ENCODE peak calls at places on chromosome 16, in ten cellular contexts. C is Caco-2; I is NCI-H526 treated with DMSO at 0.1 percent for 48 hours; Q is amygdala; N is lower lobe of right lung; K is stimulated activated CD8-positive, alpha-beta memory T cell treated with anti-CD3 and anti-CD28 coated beads, Interleukin-7, amount 100 ng/mL, for 1 hour; H is ACHN; Y is activated CD8-positive, alpha-beta memory T cell treated with anti-CD3 and anti-CD28 coated beads for 4 hours; F is lung; V is iris pigment epithelial cell. R is an unnamed sample.

GRCh38 chr16:28829747-28830146 is 6.9 kb downstream of the ATXN2L start:
- DNase-seq in C (no peak), I (no peak), Q (no peak), N (no peak), K (no peak), H (no peak), Y (no peak), F (no peak), V (no peak), R (no peak)

GRCh38 chr16:30355954-30356308 is 823 bp upstream of the CD2BP2 start:
- DNase-seq in C (no peak), I (no peak), Q (no peak), N (no peak), K (no peak), H (no peak), Y (no peak), F (no peak), V (no peak), R (no peak)

GRCh38 chr16:30606004-30606403 is 4.2 kb downstream of the ZNF689 start:
- DNase-seq in C (no peak), I (no peak), Q (no peak), N (no peak), K (no peak), H (no peak), Y (no peak), F (no peak), V (no peak), R (no peak)

GRCh38 chr16:68257251-68257905 is 6.9 kb upstream of the SLC7A6 start:
- DNase-seq in C (peak; percentile 64), I (no peak), Q (no peak), N (no peak), K (no peak), H (peak; percentile 75), Y (no peak), F (no peak), V (no peak), R (no peak)

GRCh38 chr16:49422896-49423295 is 49.3 kb downstream of the C16orf78 start:
- DNase-seq in C (no peak), I (no peak), Q (no peak), N (no peak), K (no peak), H (no peak), Y (no peak), F (no peak), V (no peak), R (no peak)

GRCh38 chr16:11254913-11255736 is 879 bp downstream of the SOCS1 start:
- DNase-seq in C (no peak), I (peak; percentile 5), Q (no peak), N (peak; percentile 74), K (no peak), H (peak; percentile 74), Y (no peak), F (no peak), V (peak; percentile 71), R (no peak)

GRCh38 chr16:66928702-66929388 is 3.5 kb upstream of the RRAD start:
- DNase-seq in C (no peak), I (no peak), Q (no peak), N (no peak), K (no peak), H (peak; percentile 82), Y (no peak), F (no peak), V (peak; percentile 52), R (no peak)

GRCh38 chr16:60214321-60214720 is 1480.2 kb upstream of the GOT2 start:
- DNase-seq in C (no peak), I (no peak), Q (no peak), N (no peak), K (no peak), H (no peak), Y (no peak), F (no peak), V (no peak), R (no peak)

R was measured in AG09309.